ENCODE peak calls at places on chromosomes 4 and X, in five cellular contexts. One of them, this sample, is unnamed.

GRCh38 chr4:6294705-6295421 is 25.2 kb downstream of the WFS1 start:
- DNase-seq in tibial nerve: no peak
- DNase-seq in type B pancreatic cell: no peak
- DNase-seq in NCI-H774: no peak
- DNase-seq in AG08396: no peak
- DNase-seq in this sample: no peak

GRCh38 chr4:174394915-174395314 is 111.2 kb downstream of the CEP44 start:
- DNase-seq in type B pancreatic cell: no peak
- DNase-seq in AG08396: peak; percentile 8
- DNase-seq in tibial nerve: no peak
- DNase-seq in NCI-H774: no peak
- DNase-seq in this sample: no peak

GRCh38 chr4:125836597-125837195 is 521.9 kb downstream of the FAT4 start:
- DNase-seq in AG08396: no peak
- DNase-seq in NCI-H774: no peak
- DNase-seq in tibial nerve: no peak
- DNase-seq in type B pancreatic cell: no peak
- DNase-seq in this sample: no peak

GRCh38 chr4:36227913-36228312 is 16.4 kb downstream of the ARAP2 start:
- DNase-seq in NCI-H774: no peak
- DNase-seq in tibial nerve: no peak
- DNase-seq in AG08396: no peak
- DNase-seq in type B pancreatic cell: no peak
- DNase-seq in this sample: no peak

GRCh38 chr4:2047781-2048581 is 11.1 kb upstream of the NAT8L start:
- DNase-seq in AG08396: no peak
- DNase-seq in NCI-H774: no peak
- DNase-seq in type B pancreatic cell: peak; percentile 64
- DNase-seq in tibial nerve: no peak
- DNase-seq in this sample: no peak

GRCh38 chr4:5888706-5889696 is 3.9 kb downstream of the CRMP1 start:
- DNase-seq in NCI-H774: no peak
- DNase-seq in AG08396: no peak
- DNase-seq in tibial nerve: no peak
- DNase-seq in type B pancreatic cell: no peak
- DNase-seq in this sample: no peak

GRCh38 chrX:23883737-23884354 is 23.9 kb downstream of the APOO start:
- DNase-seq in NCI-H774: no peak
- DNase-seq in AG08396: peak; percentile 71
- DNase-seq in tibial nerve: no peak
- DNase-seq in type B pancreatic cell: no peak
- DNase-seq in this sample: no peak

GRCh38 chrX:14051416-14051815 is 21.7 kb upstream of the GEMIN8 start:
- DNase-seq in AG08396: no peak
- DNase-seq in tibial nerve: no peak
- DNase-seq in type B pancreatic cell: no peak
- DNase-seq in NCI-H774: no peak
- DNase-seq in this sample: no peak

GRCh38 chr4:40251366-40251765 is 54.5 kb downstream of the RHOH start:
- DNase-seq in AG08396: no peak
- DNase-seq in type B pancreatic cell: no peak
- DNase-seq in tibial nerve: no peak
- DNase-seq in NCI-H774: no peak
- DNase-seq in this sample: no peak

This sample was measured in retinal pigment epithelial cell.